ENCODE peak calls at places on chromosome 1, in ten cellular contexts. One of them, this sample, is unnamed.

GRCh38 chr1:32924881-32925344 is 23.7 kb upstream of the TMEM54 start:
- DNase-seq in CD14-positive monocyte: no peak
- DNase-seq in renal cortical epithelial cell: no peak
- DNase-seq in NCI-H510A treated with DMSO at 0.1 percent for 48 hours: no peak
- DNase-seq in SIG-M5: no peak
- DNase-seq in posterior cingulate gyrus: no peak
- DNase-seq in left ventricle myocardium superior: peak
- DNase-seq in hepatic stellate cell: no peak
- DNase-seq in A549: no peak
- DNase-seq in GM04504: no peak
- DNase-seq in this sample: no peak

GRCh38 chr1:53629101-53629691 is 109.8 kb downstream of the GLIS1 start:
- DNase-seq in hepatic stellate cell: no peak
- DNase-seq in GM04504: no peak
- DNase-seq in posterior cingulate gyrus: peak
- DNase-seq in SIG-M5: no peak
- DNase-seq in NCI-H510A treated with DMSO at 0.1 percent for 48 hours: no peak
- DNase-seq in A549: no peak
- DNase-seq in renal cortical epithelial cell: no peak
- DNase-seq in CD14-positive monocyte: no peak
- DNase-seq in left ventricle myocardium superior: no peak
- DNase-seq in this sample: no peak

GRCh38 chr1:151819227-151819835 is 12.3 kb downstream of the RORC start:
- DNase-seq in posterior cingulate gyrus: peak
- DNase-seq in hepatic stellate cell: no peak
- DNase-seq in GM04504: no peak
- DNase-seq in SIG-M5: no peak
- DNase-seq in left ventricle myocardium superior: no peak
- DNase-seq in renal cortical epithelial cell: no peak
- DNase-seq in CD14-positive monocyte: no peak
- DNase-seq in NCI-H510A treated with DMSO at 0.1 percent for 48 hours: no peak
- DNase-seq in A549: no peak
- DNase-seq in this sample: no peak

GRCh38 chr1:205538211-205538840 is 33.9 kb downstream of the CDK18 start:
- DNase-seq in left ventricle myocardium superior: no peak
- DNase-seq in NCI-H510A treated with DMSO at 0.1 percent for 48 hours: no peak
- DNase-seq in SIG-M5: no peak
- DNase-seq in GM04504: no peak
- DNase-seq in posterior cingulate gyrus: peak
- DNase-seq in CD14-positive monocyte: no peak
- DNase-seq in A549: no peak
- DNase-seq in renal cortical epithelial cell: no peak
- DNase-seq in hepatic stellate cell: no peak
- DNase-seq in this sample: no peak

GRCh38 chr1:54081306-54082270 is 28.2 kb downstream of the TCEANC2 start:
- DNase-seq in hepatic stellate cell: peak
- DNase-seq in NCI-H510A treated with DMSO at 0.1 percent for 48 hours: peak
- DNase-seq in renal cortical epithelial cell: peak
- DNase-seq in SIG-M5: no peak
- DNase-seq in posterior cingulate gyrus: peak
- DNase-seq in GM04504: peak
- DNase-seq in left ventricle myocardium superior: peak
- DNase-seq in CD14-positive monocyte: peak
- DNase-seq in A549: peak
- DNase-seq in this sample: no peak

GRCh38 chr1:168081373-168082007 is 55.2 kb downstream of the GPR161 start:
- DNase-seq in renal cortical epithelial cell: peak
- DNase-seq in posterior cingulate gyrus: peak
- DNase-seq in NCI-H510A treated with DMSO at 0.1 percent for 48 hours: no peak
- DNase-seq in A549: no peak
- DNase-seq in CD14-positive monocyte: peak
- DNase-seq in hepatic stellate cell: peak
- DNase-seq in SIG-M5: no peak
- DNase-seq in left ventricle myocardium superior: no peak
- DNase-seq in GM04504: peak
- DNase-seq in this sample: no peak

GRCh38 chr1:188672153-188672552 is 1805.5 kb downstream of the BRINP3 start:
- DNase-seq in renal cortical epithelial cell: no peak
- DNase-seq in left ventricle myocardium superior: no peak
- DNase-seq in hepatic stellate cell: no peak
- DNase-seq in GM04504: no peak
- DNase-seq in NCI-H510A treated with DMSO at 0.1 percent for 48 hours: no peak
- DNase-seq in posterior cingulate gyrus: no peak
- DNase-seq in SIG-M5: no peak
- DNase-seq in A549: no peak
- DNase-seq in CD14-positive monocyte: no peak
- DNase-seq in this sample: no peak

GRCh38 chr1:211340622-211341487 is 14.2 kb downstream of the TRAF5 start:
- DNase-seq in renal cortical epithelial cell: no peak
- DNase-seq in SIG-M5: no peak
- DNase-seq in A549: no peak
- DNase-seq in CD14-positive monocyte: no peak
- DNase-seq in hepatic stellate cell: no peak
- DNase-seq in GM04504: no peak
- DNase-seq in left ventricle myocardium superior: no peak
- DNase-seq in posterior cingulate gyrus: no peak
- DNase-seq in NCI-H510A treated with DMSO at 0.1 percent for 48 hours: no peak
- DNase-seq in this sample: no peak

GRCh38 chr1:206674745-206675175 is 9.9 kb upstream of the MAPKAPK2 start:
- DNase-seq in posterior cingulate gyrus: no peak
- DNase-seq in renal cortical epithelial cell: peak
- DNase-seq in left ventricle myocardium superior: no peak
- DNase-seq in NCI-H510A treated with DMSO at 0.1 percent for 48 hours: no peak
- DNase-seq in SIG-M5: no peak
- DNase-seq in A549: peak
- DNase-seq in GM04504: peak
- DNase-seq in CD14-positive monocyte: no peak
- DNase-seq in hepatic stellate cell: peak
- DNase-seq in this sample: no peak

GRCh38 chr1:65213271-65213905 is 65.4 kb downstream of the AK4 start:
- DNase-seq in posterior cingulate gyrus: no peak
- DNase-seq in A549: no peak
- DNase-seq in GM04504: no peak
- DNase-seq in SIG-M5: no peak
- DNase-seq in NCI-H510A treated with DMSO at 0.1 percent for 48 hours: no peak
- DNase-seq in CD14-positive monocyte: no peak
- DNase-seq in renal cortical epithelial cell: no peak
- DNase-seq in hepatic stellate cell: no peak
- DNase-seq in left ventricle myocardium superior: no peak
- DNase-seq in this sample: no peak